ENCODE peak calls at places on chromosomes 7 and 10, in six cellular contexts. L is hepatocyte, T is HCT116, R is PC-9, X is PC-3, E is GM23338. A is an unnamed sample.

GRCh38 chr7:129949292-129950133 is 3.2 kb downstream of the UBE2H start:
- DNase-seq in R (no peak), T (peak; percentile 40), E (peak; percentile 72), X (peak; percentile 83), L (peak; percentile 62), A (peak; percentile 41)

GRCh38 chr10:53022663-53023088 is 250.1 kb upstream of the MBL2 start:
- DNase-seq in X (no peak), T (no peak), L (no peak), E (peak; percentile 83), R (no peak), A (no peak)

GRCh38 chr10:535953-536352 is 153.5 kb downstream of the DIP2C start:
- DNase-seq in X (no peak), T (no peak), E (no peak), R (no peak), L (no peak), A (no peak)

GRCh38 chr10:112361951-112362770 is 11.8 kb upstream of the ACSL5 start:
- DNase-seq in X (peak; percentile 26), E (peak; percentile 30), T (no peak), R (no peak), L (no peak), A (no peak)

GRCh38 chr7:133369130-133369529 is 116.3 kb downstream of the EXOC4 start:
- DNase-seq in R (no peak), E (no peak), T (no peak), X (no peak), L (no peak), A (no peak)

GRCh38 chr7:17679427-17679826 is 260.9 kb downstream of the SNX13 start:
- DNase-seq in L (peak; percentile 35), R (no peak), E (peak; percentile 16), T (no peak), X (no peak), A (no peak)

GRCh38 chr10:133109736-133110532 is 22.2 kb downstream of the ADGRA1 start:
- DNase-seq in X (peak; percentile 72), T (no peak), L (peak; percentile 47), E (no peak), R (peak; percentile 37), A (no peak)

GRCh38 chr10:128956149-128956548 is 510.9 kb upstream of the MGMT start:
- DNase-seq in T (no peak), X (no peak), E (no peak), L (no peak), R (no peak), A (no peak)

GRCh38 chr7:96380111-96380512 is 58.2 kb upstream of the SLC25A13 start:
- DNase-seq in E (peak; percentile 31), R (no peak), L (no peak), X (no peak), T (no peak), A (no peak)

GRCh38 chr10:126569513-126570447 is 100.7 kb downstream of the C10orf90 start:
- DNase-seq in L (peak; percentile 19), X (peak; percentile 67), R (no peak), T (no peak), E (no peak), A (no peak)

GRCh38 chr10:5014936-5015335 is 11.3 kb upstream of the AKR1C2 start:
- DNase-seq in T (no peak), E (no peak), X (peak; percentile 11), L (no peak), R (no peak), A (no peak)

GRCh38 chr10:97533888-97534287 is 35.2 kb downstream of the UBTD1 start:
- DNase-seq in X (no peak), T (no peak), L (no peak), R (no peak), E (no peak), A (no peak)

GRCh38 chr10:99630439-99630838 is 10.2 kb upstream of the SLC25A28 start:
- DNase-seq in E (no peak), L (peak; percentile 63), T (peak; percentile 26), R (no peak), X (peak; percentile 53), A (peak; percentile 39)

GRCh38 chr10:60677541-60678129 is 100.6 kb upstream of the CDK1 start:
- DNase-seq in T (no peak), E (no peak), L (no peak), R (no peak), X (no peak), A (no peak)

GRCh38 chr7:43753401-43753800 is 5.1 kb upstream of the BLVRA start:
- DNase-seq in E (no peak), T (no peak), R (no peak), L (no peak), X (no peak), A (no peak)

GRCh38 chr10:87861034-87861433 is 2.3 kb downstream of the KLLN start:
- DNase-seq in R (no peak), X (no peak), T (no peak), E (no peak), L (peak; percentile 19), A (no peak)

GRCh38 chr7:134773164-134773563 is 6.3 kb upstream of the CALD1 start:
- DNase-seq in L (no peak), T (no peak), X (no peak), R (no peak), E (no peak), A (no peak)

GRCh38 chr7:92550194-92550593 is 21.6 kb downstream of the RBM48 start:
- DNase-seq in R (no peak), E (no peak), T (no peak), X (no peak), L (no peak), A (no peak)

GRCh38 chr10:7084255-7085005 is 326.4 kb downstream of the SFMBT2 start:
- DNase-seq in R (no peak), X (no peak), L (no peak), E (no peak), T (no peak), A (no peak)

GRCh38 chr7:117775826-117776623 is 97.2 kb downstream of the CTTNBP2 start:
- DNase-seq in T (no peak), X (no peak), R (no peak), E (no peak), L (no peak), A (peak; percentile 31)

GRCh38 chr10:3071405-3072198 is 4.3 kb downstream of the PFKP start:
- DNase-seq in R (peak; percentile 64), E (no peak), L (no peak), T (peak; percentile 91), X (peak; percentile 83), A (no peak)

GRCh38 chr10:49664006-49664841 is 15.2 kb upstream of the C10orf53 start:
- DNase-seq in L (no peak), T (no peak), R (no peak), X (no peak), E (no peak), A (no peak)

DNA sequence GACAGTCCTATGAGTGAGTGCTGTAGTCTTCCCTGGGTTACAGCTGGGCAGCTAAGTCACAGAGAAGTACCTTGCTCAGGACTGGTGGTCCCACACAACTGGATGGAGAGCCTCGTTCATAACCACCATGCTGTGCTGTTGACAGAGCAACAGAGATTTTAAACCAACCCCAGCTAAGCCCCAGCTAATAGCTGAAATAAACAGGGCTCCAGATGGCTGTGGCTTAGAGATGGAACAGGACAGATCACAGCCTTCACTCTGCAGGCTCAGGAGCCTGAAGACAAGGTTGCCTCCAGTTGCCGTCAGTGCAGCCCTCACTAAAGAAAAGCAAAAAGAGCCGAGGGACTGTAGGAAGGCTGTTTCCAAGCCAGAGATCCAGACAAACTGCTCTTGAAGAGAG is 4.0 kb downstream of the HTRA1 start:
- DNase-seq in L (no peak), X (no peak), E (no peak), R (no peak), T (no peak), A (no peak)
- H3K4me3 ChIP-seq in L (no peak overlapping the region), X (no peak overlapping the region), E (no peak overlapping the region), R (no peak overlapping the region), T (no peak overlapping the region), A (no peak overlapping the region)

GRCh38 chr10:55628260-55628701 is 732.8 kb downstream of the ZWINT start:
- DNase-seq in E (peak; percentile 71), X (no peak), L (peak; percentile 34), T (no peak), R (no peak), A (no peak)

GRCh38 chr10:55629792-55630490 is 731.1 kb downstream of the ZWINT start:
- DNase-seq in R (no peak), T (no peak), E (peak; percentile 65), X (peak; percentile 78), L (peak; percentile 77), A (peak; percentile 48)

GRCh38 chr10:55630491-55631056 is 730.5 kb downstream of the ZWINT start:
- DNase-seq in T (no peak), E (peak; percentile 64), L (peak; percentile 38), X (peak; percentile 37), R (no peak), A (no peak)

GRCh38 chr10:55631071-55631654 is 729.9 kb downstream of the ZWINT start:
- DNase-seq in T (no peak), L (peak; percentile 90), R (peak; percentile 80), E (peak; percentile 91), X (peak; percentile 86), A (peak; percentile 59)

DNA sequence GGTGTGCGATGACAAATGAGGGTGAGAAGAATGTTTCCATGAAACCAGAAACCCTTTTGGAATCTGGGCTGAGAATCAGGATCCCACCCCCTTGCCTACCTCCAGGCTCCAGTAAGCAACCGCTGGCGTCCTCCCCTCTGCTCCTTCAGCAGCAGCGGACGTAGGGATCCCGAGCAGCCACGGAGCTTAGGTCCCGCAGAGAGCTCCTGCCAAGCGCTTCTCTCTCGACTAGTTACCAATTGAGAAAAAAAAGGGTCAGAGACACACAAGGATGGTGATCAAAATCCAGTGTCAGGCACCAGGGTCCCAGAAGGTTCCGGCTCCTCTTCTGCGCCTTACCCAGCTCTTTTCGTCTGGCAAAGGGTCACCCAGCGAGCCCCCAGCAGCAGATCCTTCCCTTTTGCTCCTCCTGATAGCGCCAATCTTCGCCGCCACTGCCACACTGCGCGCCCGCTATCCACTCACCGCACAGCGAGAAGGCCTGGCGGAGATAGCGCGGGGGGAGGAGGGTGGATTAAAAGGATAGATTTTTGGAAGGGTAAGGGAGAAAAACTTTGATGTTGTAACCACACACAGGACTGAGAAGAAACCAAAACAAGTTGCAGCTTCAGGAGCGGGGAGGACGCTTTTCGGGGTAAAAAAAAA is 733.4 kb downstream of the ZWINT start:
- DNase-seq in E (peak; percentile 80), L (peak; percentile 22), R (no peak), X (no peak), T (no peak), A (no peak)
- TF ChIP-seq EZH2 in E (no peak), L (no peak), R (no peak), X (no peak), T (no peak), A (no peak)

GRCh38 chr10:103416436-103417147 is 20.2 kb downstream of the PDCD11 start:
- DNase-seq in X (peak; percentile 68), T (peak; percentile 58), L (peak; percentile 77), R (peak; percentile 32), E (peak; percentile 62), A (peak; percentile 69)
- H3K9me2 ChIP-seq in X (no peaks in the 10 kb centered on the region), T (no peaks in the 10 kb centered on the region), L (no peaks in the 10 kb centered on the region), R (no peaks in the 10 kb centered on the region), E (no peaks in the 10 kb centered on the region), A (no peaks in the 10 kb centered on the region)

GRCh38 chr10:74000892-74001669 is 3.2 kb downstream of the VCL start:
- DNase-seq in L (no peak), R (no peak), X (no peak), T (no peak), E (no peak), A (no peak)
- H3K4me3 ChIP-seq in L (no peak overlapping the region), R (peak overlapping the region; percentile 70), X (peak overlapping the region; percentile 73), T (no peak overlapping the region), E (peak overlapping the region; percentile 75), A (no peak overlapping the region)

GRCh38 chr10:69578508-69578991 is 5.3 kb upstream of the NEUROG3 start:
- DNase-seq in T (no peak), R (no peak), X (no peak), E (peak; percentile 53), L (no peak), A (no peak)
- TF ChIP-seq EZH2 in T (no peak), R (no peak), X (no peak), E (peak; percentile 96), L (no peak), A (no peak)